ENCODE peak calls at places on chromosomes 7 and 10, in six cellular contexts. Y, R, E, N, V and F are unnamed samples.

GRCh38 chr10:32376780-32377179 is 29.8 kb upstream of the EPC1 start:
- DNase-seq in N (no peak), E (no peak), Y (no peak), V (no peak), R (no peak), F (no peak)

GRCh38 chr7:30032310-30033125 is 4.3 kb downstream of the PLEKHA8 start:
- DNase-seq in E (no peak), V (peak; percentile 60), R (no peak), N (no peak), Y (no peak), F (no peak)

GRCh38 chr10:69461327-69462025 is 10.2 kb downstream of the TSPAN15 start:
- DNase-seq in E (peak; percentile 62), Y (no peak), V (no peak), R (no peak), N (no peak), F (no peak)

GRCh38 chr10:77699080-77699645 is 61.6 kb upstream of the KCNMA1 start:
- DNase-seq in N (no peak), R (no peak), E (no peak), Y (no peak), V (no peak), F (no peak)

GRCh38 chr10:80357000-80357803 is 621 bp downstream of the DYDC2 start:
- DNase-seq in R (peak; percentile 47), N (no peak), V (no peak), Y (no peak), E (peak; percentile 74), F (peak; percentile 11)

GRCh38 chr10:33178026-33178755 is 156.3 kb downstream of the NRP1 start:
- DNase-seq in Y (no peak), V (peak; percentile 65), N (no peak), E (no peak), R (no peak), F (no peak)

GRCh38 chr10:69397972-69398371 is 18.7 kb downstream of the TACR2 start:
- DNase-seq in V (no peak), Y (no peak), E (no peak), R (no peak), N (no peak), F (no peak)

GRCh38 chr7:1622441-1622840 is 47.6 kb upstream of the ELFN1 start:
- DNase-seq in R (no peak), Y (no peak), V (no peak), N (no peak), E (peak; percentile 65), F (no peak)

GRCh38 chr10:99758241-99758891 is 24.1 kb upstream of the ABCC2 start:
- DNase-seq in Y (no peak), E (no peak), R (no peak), V (no peak), N (no peak), F (no peak)

GRCh38 chr10:71964669-71965515 is 697 bp downstream of the CHST3 start:
- DNase-seq in V (peak; percentile 83), Y (peak; percentile 85), R (peak; percentile 90), N (no peak), E (peak; percentile 93), F (no peak)

GRCh38 chr10:25125151-25125550 is 49.6 kb upstream of the GPR158 start:
- DNase-seq in V (no peak), Y (no peak), R (no peak), N (no peak), E (no peak), F (no peak)
- H3K9me3 ChIP-seq in V (no peaks in the 10 kb centered on the region), Y (no peaks in the 10 kb centered on the region), R (no peaks in the 10 kb centered on the region), N (no peaks in the 10 kb centered on the region), E (peaks cover 1% of the 10 kb centered on the region), F (no peaks in the 10 kb centered on the region)

GRCh38 chr7:138563808-138564207 is 103.7 kb downstream of the TRIM24 start:
- DNase-seq in Y (no peak), R (peak; percentile 14), V (no peak), E (no peak), N (no peak), F (no peak)
- H3K9me3 ChIP-seq in Y (peaks cover 49% of the 10 kb centered on the region), R (peaks cover 2% of the 10 kb centered on the region), V (peaks cover 2% of the 10 kb centered on the region), E (peaks cover 12% of the 10 kb centered on the region), N (peaks cover 14% of the 10 kb centered on the region), F (peaks cover 6% of the 10 kb centered on the region)

GRCh38 chr7:16822029-16822428 is 17.2 kb upstream of the AGR2 start:
- DNase-seq in V (no peak), N (no peak), E (no peak), Y (no peak), R (no peak), F (no peak)

DNA sequence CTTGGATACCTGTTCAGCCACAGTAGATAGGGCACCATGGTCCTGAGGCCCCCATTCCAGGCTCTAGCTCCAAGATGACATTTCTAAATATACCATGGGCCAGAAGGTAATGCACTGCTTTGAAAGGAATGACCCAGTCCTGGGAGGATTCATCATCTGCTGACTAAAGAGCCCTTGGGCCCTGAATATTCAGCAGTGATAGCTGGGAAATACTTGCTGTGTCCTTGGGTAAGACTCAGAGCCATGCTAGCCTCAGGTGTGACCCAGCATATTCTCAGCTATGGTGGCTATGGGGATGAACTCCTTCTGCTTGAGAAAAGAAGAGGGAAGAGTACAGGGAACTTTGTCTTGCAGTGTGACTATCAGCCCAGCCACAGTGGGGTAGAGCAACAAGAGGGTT is 21.3 kb upstream of the AGR2 start:
- DNase-seq in E (no peak), R (no peak), N (no peak), V (no peak), Y (no peak), F (no peak)
- H3K9me3 ChIP-seq in E (no peaks in the 10 kb centered on the region), R (no peaks in the 10 kb centered on the region), N (no peaks in the 10 kb centered on the region), V (no peaks in the 10 kb centered on the region), Y (no peaks in the 10 kb centered on the region), F (no peaks in the 10 kb centered on the region)

DNA sequence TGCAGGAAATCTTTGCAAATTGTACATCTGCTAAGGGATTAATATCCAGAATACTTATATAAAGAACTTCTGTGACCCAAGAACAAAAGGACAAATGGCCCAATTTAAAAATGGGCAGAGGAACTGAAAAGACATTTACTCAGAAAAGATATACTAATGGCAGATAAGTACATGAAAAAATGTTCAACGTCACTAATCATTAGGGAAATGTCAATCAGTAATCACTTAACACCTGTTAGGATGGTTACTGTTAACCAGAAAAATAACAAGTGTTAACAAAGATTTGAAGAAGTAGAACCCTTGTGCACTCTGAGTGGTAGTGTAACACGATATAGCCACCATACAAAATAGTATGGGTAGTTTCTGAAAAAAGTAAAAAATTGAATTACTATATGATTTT is 6.2 kb downstream of the DBF4 start:
- DNase-seq in E (no peak), Y (no peak), R (no peak), V (no peak), N (no peak), F (no peak)
- H3K9me3 ChIP-seq in E (no peaks in the 10 kb centered on the region), Y (no peaks in the 10 kb centered on the region), R (no peaks in the 10 kb centered on the region), V (no peaks in the 10 kb centered on the region), N (no peaks in the 10 kb centered on the region), F (no peaks in the 10 kb centered on the region)

GRCh38 chr7:56256108-56256507 is 139.9 kb upstream of the NUPR2 start:
- DNase-seq in E (no peak), Y (no peak), V (no peak), R (no peak), N (no peak), F (no peak)
- H3K9me3 ChIP-seq in E (peaks cover 2% of the 10 kb centered on the region), Y (no peaks in the 10 kb centered on the region), V (no peaks in the 10 kb centered on the region), R (no peaks in the 10 kb centered on the region), N (no peaks in the 10 kb centered on the region), F (peaks cover 14% of the 10 kb centered on the region)

DNA sequence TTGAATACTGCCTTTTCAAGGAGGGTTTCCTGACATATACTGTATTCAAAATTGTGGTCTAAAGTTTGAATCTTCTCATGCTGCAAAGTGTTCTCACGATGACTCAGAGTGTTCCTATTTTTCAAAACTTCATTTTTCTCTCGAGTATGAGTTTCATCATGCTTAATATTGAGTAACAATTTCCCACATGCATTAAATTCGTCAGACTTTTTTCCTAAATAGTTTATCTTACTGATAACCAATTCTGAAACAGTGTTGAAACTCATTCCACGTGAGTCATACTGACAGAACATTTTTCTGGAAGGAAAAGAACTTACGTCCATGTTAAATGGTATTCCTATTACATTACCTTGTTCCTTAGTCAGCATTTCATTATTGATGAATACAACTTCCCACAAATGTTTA is 44.1 kb downstream of the ZNF33B start:
- DNase-seq in N (no peak), V (peak; percentile 36), R (no peak), E (no peak), Y (no peak), F (no peak)
- H3K9me3 ChIP-seq in N (peaks cover 48% of the 10 kb centered on the region), V (peaks cover 2% of the 10 kb centered on the region), R (no peaks in the 10 kb centered on the region), E (peaks cover 3% of the 10 kb centered on the region), Y (peaks cover 43% of the 10 kb centered on the region), F (peaks cover 1% of the 10 kb centered on the region)

GRCh38 chr7:64993901-64994300 is 3.1 kb upstream of the ZNF117 start:
- DNase-seq in E (no peak), R (no peak), V (no peak), N (no peak), Y (no peak), F (no peak)
- H3K9me3 ChIP-seq in E (peaks cover 6% of the 10 kb centered on the region), R (peaks cover 2% of the 10 kb centered on the region), V (no peaks in the 10 kb centered on the region), N (peaks cover 59% of the 10 kb centered on the region), Y (no peaks in the 10 kb centered on the region), F (peaks cover 3% of the 10 kb centered on the region)

DNA sequence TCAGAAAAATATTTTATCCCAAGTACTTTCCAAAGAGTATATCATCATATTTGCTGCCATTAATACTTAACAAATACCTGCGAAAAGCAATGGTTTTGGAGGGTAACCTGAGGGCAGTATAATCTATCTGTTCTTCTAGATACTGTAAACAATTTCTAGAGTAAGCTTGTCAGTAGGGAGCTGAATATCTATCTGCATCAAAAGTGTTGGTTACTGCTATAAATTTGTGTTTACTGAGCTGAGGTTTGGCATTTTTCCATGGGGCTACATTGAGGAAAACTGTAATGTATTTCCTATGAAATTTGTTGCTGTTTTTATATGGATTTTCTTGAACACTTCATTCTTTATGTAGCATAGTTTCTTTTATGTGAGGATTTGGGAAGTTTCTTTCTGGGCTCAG is 913.3 kb downstream of the CNTNAP2 start:
- DNase-seq in E (no peak), V (no peak), N (no peak), Y (no peak), R (no peak), F (no peak)
- H3K9me3 ChIP-seq in E (no peaks in the 10 kb centered on the region), V (no peaks in the 10 kb centered on the region), N (no peaks in the 10 kb centered on the region), Y (no peaks in the 10 kb centered on the region), R (no peaks in the 10 kb centered on the region), F (no peaks in the 10 kb centered on the region)

DNA sequence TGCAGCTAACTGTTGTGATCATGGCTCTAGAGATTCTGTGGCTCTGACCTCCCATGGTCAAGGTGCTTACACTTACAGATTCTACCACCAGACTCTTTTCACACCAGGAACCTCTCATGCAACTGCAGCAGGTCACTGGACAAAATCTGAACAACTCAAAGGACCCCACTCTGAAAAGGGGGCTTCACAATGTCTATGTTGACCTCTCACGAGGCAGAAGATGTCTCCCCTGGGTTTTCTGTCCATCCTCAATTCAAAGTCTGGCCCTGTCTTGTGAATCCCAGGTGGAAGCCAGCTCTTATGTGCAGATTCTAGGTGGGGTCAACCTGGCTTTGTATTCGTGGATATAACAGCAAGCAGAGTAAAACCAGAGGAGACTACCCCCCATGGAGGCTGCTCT is 118.6 kb upstream of the ZNF479 start:
- DNase-seq in V (no peak), R (no peak), E (no peak), N (no peak), Y (no peak), F (no peak)
- H3K9me3 ChIP-seq in V (no peaks in the 10 kb centered on the region), R (no peaks in the 10 kb centered on the region), E (no peaks in the 10 kb centered on the region), N (no peaks in the 10 kb centered on the region), Y (peaks cover 8% of the 10 kb centered on the region), F (peaks cover 4% of the 10 kb centered on the region)